ENCODE peak calls at places on chromosomes 1 and 21, in six cellular contexts. M is adipocyte, P is pulmonary artery endothelial cell, W is smooth muscle cell of the brain vasculature, G is astrocyte of the spinal cord, I is mammary epithelial cell. B is an unnamed sample.

GRCh38 chr21:40507978-40508377 is 339.0 kb downstream of the DSCAM start:
- DNase-seq in G (peak; percentile 53), W (no peak), P (no peak), M (peak; percentile 79), I (peak; percentile 71), B (no peak)

GRCh38 chr1:8848663-8849386 is 29.7 kb downstream of the ENO1 start:
- DNase-seq in P (peak; percentile 73), I (peak; percentile 86), M (peak; percentile 96), G (peak; percentile 94), W (peak; percentile 83), B (peak; percentile 82)

GRCh38 chr1:202063093-202063492 is 52.7 kb downstream of the ELF3 start:
- DNase-seq in G (no peak), M (peak; percentile 13), P (no peak), W (no peak), I (no peak), B (peak; percentile 8)

GRCh38 chr21:33544451-33544850 is 1.6 kb downstream of the SON start:
- DNase-seq in W (no peak), P (no peak), I (no peak), G (no peak), M (no peak), B (no peak)

GRCh38 chr1:230867903-230868735 is at the start of gene C1orf198:
- DNase-seq in I (peak; percentile 49), W (no peak), P (no peak), G (peak; percentile 31), M (peak; percentile 89), B (no peak)

GRCh38 chr1:154847891-154848290 is 22.2 kb downstream of the KCNN3 start:
- DNase-seq in P (no peak), W (no peak), I (no peak), M (peak; percentile 15), G (no peak), B (no peak)

GRCh38 chr1:175232335-175232734 is 39.8 kb upstream of the KIAA0040 start:
- DNase-seq in P (no peak), I (no peak), W (no peak), G (no peak), M (no peak), B (no peak)

GRCh38 chr1:30815556-30815955 is 58.0 kb upstream of the LAPTM5 start:
- DNase-seq in I (no peak), M (no peak), W (no peak), G (no peak), P (no peak), B (no peak)

GRCh38 chr1:24336099-24336498 is 16.9 kb downstream of the GRHL3 start:
- DNase-seq in P (no peak), G (no peak), W (no peak), M (no peak), I (no peak), B (no peak)

GRCh38 chr1:10986525-10986890 is 25.9 kb upstream of the TARDBP start:
- DNase-seq in P (no peak), M (no peak), W (no peak), I (no peak), G (no peak), B (no peak)

GRCh38 chr1:193435771-193436170 is 249.4 kb upstream of the B3GALT2 start:
- DNase-seq in G (no peak), M (no peak), P (no peak), W (no peak), I (no peak), B (no peak)

GRCh38 chr1:225888898-225889690 is at the start of gene LEFTY1:
- DNase-seq in G (no peak), M (no peak), W (no peak), P (no peak), I (no peak), B (no peak)

GRCh38 chr1:199404976-199405375 is 622.5 kb upstream of the NR5A2 start:
- DNase-seq in M (peak; percentile 43), G (peak; percentile 41), I (no peak), W (peak; percentile 21), P (no peak), B (peak; percentile 72)

GRCh38 chr1:235018161-235018560 is 110.5 kb downstream of the TOMM20 start:
- DNase-seq in P (no peak), G (peak; percentile 98), M (peak; percentile 89), I (peak; percentile 99), W (no peak), B (no peak)

GRCh38 chr1:17582124-17582768 is 42.7 kb downstream of the ARHGEF10L start:
- DNase-seq in P (no peak), G (no peak), W (no peak), M (no peak), I (peak; percentile 36), B (no peak)

GRCh38 chr1:183272390-183272801 is 86.3 kb downstream of the LAMC2 start:
- DNase-seq in W (no peak), G (peak; percentile 65), P (no peak), M (peak; percentile 75), I (peak; percentile 74), B (no peak)